ENCODE peak calls at places on chromosomes 3 and 15, in seven cellular contexts. K is HepG2, B is H1, A is K562, Q is HCT116, J is SK-N-SH, C is GM12878. X is an unnamed sample.

GRCh38 chr15:42832577-42832976 is 88.0 kb downstream of the TTBK2 start:
- DNase-seq in Q (peak; percentile 70), K (no peak), J (no peak), B (no peak), C (no peak), A (no peak), X (no peak)

GRCh38 chr15:94186770-94187331 is 44.5 kb upstream of the MCTP2 start:
- DNase-seq in A (no peak), C (no peak), Q (no peak), K (no peak), B (no peak), J (no peak), X (no peak)

GRCh38 chr3:70049761-70050160 is 50.2 kb downstream of the SAMMSON start:
- DNase-seq in Q (no peak), C (no peak), B (no peak), K (no peak), A (no peak), J (no peak), X (no peak)

GRCh38 chr15:69609176-69609575 is 156.6 kb downstream of the RPLP1 start:
- DNase-seq in Q (no peak), J (no peak), B (no peak), K (no peak), C (no peak), A (no peak), X (no peak)

GRCh38 chr3:56855856-56856538 is 54.2 kb upstream of the ARHGEF3 start:
- DNase-seq in B (peak; percentile 25), J (peak; percentile 46), C (no peak), Q (no peak), K (peak; percentile 37), A (peak; percentile 10), X (peak; percentile 13)

GRCh38 chr3:48222616-48223513 is at the start of gene CAMP:
- DNase-seq in K (peak; percentile 70), C (peak; percentile 84), A (no peak), B (no peak), Q (no peak), J (peak; percentile 72), X (peak; percentile 54)

GRCh38 chr3:53996153-53996861 is 104.6 kb upstream of the SELENOK start:
- DNase-seq in J (no peak), K (no peak), B (no peak), Q (no peak), A (no peak), C (no peak), X (no peak)

GRCh38 chr3:39752019-39752637 is 57.3 kb upstream of the MYRIP start:
- DNase-seq in K (no peak), A (no peak), C (no peak), Q (no peak), B (no peak), J (no peak), X (no peak)

GRCh38 chr3:149393355-149394165 is 16.1 kb upstream of the TM4SF1 start:
- DNase-seq in A (peak; percentile 55), Q (peak; percentile 72), J (peak; percentile 68), B (peak; percentile 33), C (peak; percentile 15), K (peak; percentile 81), X (peak; percentile 87)

GRCh38 chr3:159791336-159791735 is 197.3 kb upstream of the IL12A start:
- DNase-seq in K (no peak), A (no peak), J (no peak), Q (no peak), C (no peak), B (no peak), X (no peak)

GRCh38 chr3:58353722-58354553 is 21.2 kb downstream of the PXK start:
- DNase-seq in B (no peak), C (no peak), J (no peak), Q (no peak), A (no peak), K (no peak), X (no peak)

GRCh38 chr15:74392902-74393301 is 25.5 kb upstream of the CYP11A1 start:
- DNase-seq in A (no peak), B (no peak), K (no peak), Q (no peak), C (no peak), J (no peak), X (no peak)

GRCh38 chr3:48426944-48427629 is 2.8 kb downstream of the PLXNB1 start:
- DNase-seq in A (no peak), B (no peak), Q (no peak), C (no peak), K (peak; percentile 78), J (no peak), X (no peak)

GRCh38 chr3:9721698-9722057 is 9.9 kb upstream of the BRPF1 start:
- DNase-seq in J (no peak), B (no peak), C (no peak), K (no peak), A (no peak), Q (no peak), X (no peak)

GRCh38 chr3:9718118-9718517 is 13.4 kb upstream of the BRPF1 start:
- DNase-seq in A (no peak), B (no peak), C (no peak), Q (no peak), K (no peak), J (no peak), X (no peak)

GRCh38 chr3:9717563-9717962 is 13.9 kb downstream of the CPNE9 start:
- DNase-seq in A (no peak), J (no peak), Q (no peak), B (no peak), C (no peak), K (no peak), X (no peak)

GRCh38 chr3:9717050-9717555 is 13.5 kb downstream of the CPNE9 start:
- DNase-seq in A (no peak), B (no peak), Q (no peak), C (no peak), J (no peak), K (no peak), X (no peak)

DNA sequence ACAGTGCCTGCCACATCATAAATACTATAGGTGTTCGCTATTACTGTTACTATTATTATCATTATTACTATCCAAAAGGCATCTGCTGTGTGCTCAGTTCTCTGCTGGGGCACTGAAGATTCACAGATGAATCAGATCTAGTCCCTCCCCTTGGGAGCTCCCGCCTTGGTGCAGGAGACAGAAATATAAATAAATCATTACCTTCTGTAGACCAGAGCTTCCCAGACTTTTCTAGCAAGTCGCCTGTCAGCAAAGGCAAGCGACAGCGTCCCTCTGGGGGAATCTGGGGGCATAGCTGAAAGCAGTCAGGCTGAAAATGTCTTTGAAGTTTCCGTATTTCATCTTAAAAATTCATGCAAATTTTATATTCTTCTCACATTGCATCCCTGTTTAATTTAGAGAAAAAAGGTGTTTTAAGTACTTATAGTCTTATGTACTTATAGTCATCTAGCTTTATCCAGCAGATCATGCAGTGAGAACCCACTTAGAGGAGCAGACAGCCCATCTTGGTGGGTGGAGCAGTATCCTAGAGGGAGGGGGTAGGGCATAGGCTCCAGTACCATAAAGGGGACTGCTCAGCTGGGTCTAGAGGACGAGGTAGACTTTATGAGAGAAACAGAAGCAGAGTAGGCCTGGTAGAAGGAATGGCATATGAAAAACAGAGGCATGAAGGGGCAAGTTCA is 10.4 kb upstream of the BRPF1 start:
- DNase-seq in Q (no peak), K (no peak), A (no peak), J (no peak), C (no peak), B (no peak), X (no peak)
- TF ChIP-seq JUND in Q (no peak), K (no peak), A (no peak), J (no peak), C (no peak), B (no peak), X (no peak)

GRCh38 chr3:37130448-37130847 is 43.9 kb downstream of the LRRFIP2 start:
- DNase-seq in K (no peak), Q (no peak), C (no peak), B (no peak), A (no peak), J (no peak), X (no peak)

GRCh38 chr3:37127340-37127739 is 47.0 kb downstream of the LRRFIP2 start:
- DNase-seq in J (no peak), C (no peak), Q (no peak), K (peak; percentile 85), A (no peak), B (no peak), X (no peak)

GRCh38 chr3:37132334-37132733 is 42.0 kb downstream of the LRRFIP2 start:
- DNase-seq in K (no peak), C (no peak), A (no peak), Q (no peak), J (no peak), B (no peak), X (no peak)

GRCh38 chr3:37130984-37131975 is 43.1 kb downstream of the LRRFIP2 start:
- DNase-seq in J (no peak), C (no peak), K (no peak), B (no peak), A (no peak), Q (no peak), X (no peak)

DNA sequence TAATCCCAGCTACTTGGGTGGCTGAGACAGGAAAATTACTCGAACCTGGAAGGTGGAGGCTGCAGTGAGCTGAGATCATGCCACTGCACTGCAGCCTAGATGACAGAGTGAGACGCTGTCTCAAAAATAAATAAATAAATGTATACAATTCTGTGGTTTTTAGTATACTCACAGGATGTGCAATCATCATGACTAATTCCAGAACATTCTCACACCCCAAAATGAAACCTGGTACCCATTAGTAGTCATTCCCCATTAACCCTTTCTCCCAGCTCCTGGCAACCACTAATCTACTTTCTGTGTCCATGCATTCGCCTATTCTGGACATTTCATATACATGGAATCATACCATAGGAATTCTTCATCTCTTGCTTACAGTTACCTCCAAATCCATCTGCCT is 44.5 kb downstream of the LRRFIP2 start:
- DNase-seq in K (no peak), J (no peak), A (no peak), Q (no peak), B (no peak), C (no peak), X (no peak)
- TF ChIP-seq JUND in K (no peak), J (no peak), A (no peak), Q (no peak), B (no peak), C (no peak), X (no peak)

GRCh38 chr3:31423522-31423921 is 109.2 kb upstream of the STT3B start:
- DNase-seq in A (no peak), K (peak; percentile 70), J (peak; percentile 35), C (no peak), Q (no peak), B (no peak), X (no peak)
- TF ChIP-seq JUND in A (no peak), K (no peak), J (no peak), C (no peak), Q (no peak), B (no peak), X (no peak)

DNA sequence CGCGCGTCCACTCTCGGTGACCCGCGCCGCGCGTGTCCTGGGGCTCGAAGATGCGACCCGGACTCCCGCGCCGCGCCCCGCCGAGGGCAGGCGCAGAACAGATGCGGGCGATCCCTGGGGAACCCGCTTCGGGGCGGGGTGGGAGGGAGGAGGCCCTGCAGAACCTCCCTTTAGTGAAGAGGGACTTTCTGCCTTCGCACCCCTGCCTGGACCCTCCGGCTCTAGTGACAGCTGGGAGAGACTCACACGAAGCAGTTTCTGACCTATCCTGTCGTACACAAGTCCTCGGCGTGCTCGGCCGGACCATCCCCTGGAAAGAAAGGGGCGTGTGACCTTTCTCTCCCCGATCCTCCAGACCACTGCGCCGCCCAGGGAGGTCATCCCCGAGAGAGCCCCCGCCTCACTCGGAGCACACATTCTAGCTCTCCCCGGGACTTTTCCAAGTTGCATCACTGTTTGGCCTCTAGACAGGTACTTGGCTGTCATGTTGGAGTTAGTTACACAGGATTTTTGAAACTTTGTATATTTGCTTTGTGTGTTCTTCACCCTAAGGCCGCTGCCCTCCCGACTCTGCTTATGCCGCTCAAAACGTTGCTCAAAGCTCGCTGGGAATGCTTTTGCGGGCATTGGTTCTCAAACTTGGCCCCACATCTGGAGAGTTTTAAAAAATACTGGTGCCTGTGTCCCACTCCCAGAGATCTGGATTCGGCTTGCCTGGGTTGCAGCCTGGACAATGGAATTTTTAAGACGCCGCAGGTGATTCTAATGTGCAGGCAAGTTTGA is 581 bp downstream of the CGNL1 start:
- DNase-seq in B (no peak), Q (no peak), C (no peak), J (no peak), A (no peak), K (peak; percentile 66), X (peak; percentile 45)
- TF ChIP-seq JUND in B (peak; percentile 12), Q (no peak), C (no peak), J (no peak), A (no peak), K (no peak), X (no peak)

X was measured in T47D.